ENCODE peak calls at places on chromosomes 5 and 9, in nine cellular contexts. C is IMR-90, N is left cardiac atrium, J is fibroblast of gingiva, Q is HFF-Myc, P is H7, Y is HuH-7, B is foreskin fibroblast, Z is OCI-M1. X is an unnamed sample.

GRCh38 chr5:176178789-176179188 is 59.4 kb upstream of the SIMC1 start:
- DNase-seq in B (no peak), P (no peak), C (no peak), Z (peak; percentile 66), Y (peak; percentile 24), N (no peak), Q (no peak), J (no peak), X (no peak)

GRCh38 chr9:136762915-136763648 is 1.2 kb downstream of the LCN15 start:
- DNase-seq in B (no peak), N (peak; percentile 71), Z (peak; percentile 83), Y (peak; percentile 95), Q (no peak), C (no peak), P (peak; percentile 99), J (no peak), X (no peak)

GRCh38 chr9:120882935-120883607 is 6.1 kb upstream of the PHF19 start:
- DNase-seq in B (no peak), N (no peak), P (no peak), J (no peak), Q (no peak), Y (no peak), C (no peak), Z (no peak), X (no peak)

GRCh38 chr5:8628521-8628920 is 759.6 kb downstream of the MTRR start:
- DNase-seq in C (no peak), B (no peak), P (no peak), Q (no peak), Z (no peak), J (no peak), Y (no peak), N (no peak), X (no peak)

GRCh38 chr5:96702503-96703383 is 40.6 kb downstream of the CAST start:
- DNase-seq in Y (peak; percentile 66), B (peak; percentile 98), N (peak; percentile 97), C (peak; percentile 97), P (peak; percentile 88), J (peak; percentile 94), Q (peak; percentile 66), Z (peak; percentile 87), X (peak; percentile 92)

GRCh38 chr5:40841068-40841805 is at the start of gene CARD6:
- DNase-seq in N (no peak), P (peak; percentile 16), Q (no peak), Y (no peak), B (no peak), Z (peak; percentile 85), J (peak; percentile 42), C (peak; percentile 31), X (no peak)

GRCh38 chr9:78032599-78033457 is 1.2 kb upstream of the GNAQ start:
- DNase-seq in B (no peak), N (no peak), Y (no peak), P (no peak), J (no peak), Z (peak; percentile 61), Q (no peak), C (no peak), X (no peak)

GRCh38 chr5:35852084-35852734 is 4.5 kb upstream of the IL7R start:
- DNase-seq in B (no peak), Q (no peak), J (peak; percentile 9), Z (peak; percentile 59), N (no peak), C (peak; percentile 43), Y (no peak), P (no peak), X (no peak)

GRCh38 chr5:83475540-83476469 is 4.3 kb downstream of the VCAN start:
- DNase-seq in C (peak; percentile 92), Q (peak; percentile 42), N (no peak), P (peak; percentile 12), Z (no peak), B (peak; percentile 72), J (peak; percentile 82), Y (no peak), X (no peak)

GRCh38 chr9:86983260-86984255 is 36.3 kb upstream of the GAS1 start:
- DNase-seq in Y (no peak), C (peak; percentile 99), Q (peak; percentile 52), P (no peak), J (peak; percentile 99), N (peak; percentile 50), B (peak; percentile 89), Z (no peak), X (no peak)

GRCh38 chr5:159052282-159053011 is 47.3 kb downstream of the EBF1 start:
- DNase-seq in Q (no peak), B (no peak), P (peak; percentile 22), Z (no peak), C (no peak), Y (no peak), N (no peak), J (no peak), X (no peak)

GRCh38 chr9:20508242-20508641 is 114.1 kb downstream of the MLLT3 start:
- DNase-seq in B (no peak), J (no peak), N (no peak), P (no peak), C (no peak), Q (no peak), Z (peak; percentile 64), Y (no peak), X (no peak)

GRCh38 chr9:112757300-112757883 is 6.8 kb downstream of the SNX30 start:
- DNase-seq in B (peak; percentile 63), Y (no peak), N (no peak), P (no peak), J (no peak), Z (no peak), Q (no peak), C (peak; percentile 45), X (no peak)

GRCh38 chr5:77670526-77670925 is 32.0 kb upstream of the OTP start:
- DNase-seq in Q (no peak), C (no peak), N (no peak), Y (no peak), B (no peak), P (no peak), J (no peak), Z (no peak), X (no peak)

GRCh38 chr9:27791311-27791710 is 218.0 kb upstream of the C9orf72 start:
- DNase-seq in Y (no peak), J (no peak), P (no peak), C (no peak), Q (no peak), B (no peak), N (no peak), Z (no peak), X (no peak)

GRCh38 chr5:68490401-68490800 is 274.8 kb downstream of the PIK3R1 start:
- DNase-seq in Y (no peak), N (no peak), J (no peak), Q (no peak), Z (no peak), P (no peak), B (no peak), C (no peak), X (no peak)

GRCh38 chr5:11182441-11183080 is 421.5 kb upstream of the DAP start:
- DNase-seq in Q (peak; percentile 16), Y (peak; percentile 46), N (no peak), P (peak; percentile 60), C (peak; percentile 47), Z (peak; percentile 53), J (no peak), B (peak; percentile 4), X (no peak)

GRCh38 chr5:138850854-138851253 is 24.3 kb downstream of the LRRTM2 start:
- DNase-seq in J (peak; percentile 24), P (no peak), Z (no peak), Q (no peak), B (no peak), Y (no peak), N (no peak), C (no peak), X (no peak)

GRCh38 chr9:130172858-130173461 is 756 bp downstream of the NCS1 start:
- DNase-seq in Q (no peak), Y (peak; percentile 54), J (no peak), Z (peak; percentile 46), P (peak; percentile 87), B (no peak), C (no peak), N (peak; percentile 55), X (no peak)

GRCh38 chr5:80777347-80778287 is 122.8 kb upstream of the DHFR start:
- DNase-seq in Z (no peak), B (no peak), P (no peak), Y (no peak), C (no peak), Q (no peak), J (no peak), N (no peak), X (no peak)

GRCh38 chr5:90783460-90784333 is 225.1 kb downstream of the ADGRV1 start:
- DNase-seq in Y (peak; percentile 28), N (peak; percentile 58), C (peak; percentile 51), Q (peak; percentile 26), B (peak; percentile 46), J (peak; percentile 52), Z (peak; percentile 88), P (peak; percentile 37), X (peak; percentile 68)

GRCh38 chr9:113587471-113588031 is 124.0 kb downstream of the RGS3 start:
- DNase-seq in N (peak; percentile 77), Z (peak; percentile 60), C (peak; percentile 38), J (no peak), Y (peak; percentile 68), B (no peak), Q (no peak), P (peak; percentile 88), X (peak; percentile 83)

GRCh38 chr9:134340475-134341186 is 14.4 kb downstream of the RXRA start:
- DNase-seq in N (peak; percentile 76), Z (no peak), B (no peak), J (no peak), P (no peak), Q (no peak), Y (no peak), C (no peak), X (no peak)

GRCh38 chr5:66306105-66306843 is 162.2 kb downstream of the SREK1 start:
- DNase-seq in B (peak; percentile 53), Z (peak; percentile 79), Y (peak; percentile 69), J (peak; percentile 54), C (peak; percentile 63), P (peak; percentile 77), N (peak; percentile 29), Q (peak; percentile 33), X (no peak)

GRCh38 chr5:89053547-89053946 is 170.6 kb upstream of the MEF2C start:
- DNase-seq in Q (no peak), B (no peak), N (no peak), P (no peak), C (no peak), Z (no peak), Y (no peak), J (no peak), X (no peak)

GRCh38 chr5:135016926-135017325 is 17.1 kb downstream of the PITX1 start:
- DNase-seq in Y (no peak), C (no peak), J (no peak), Q (no peak), P (no peak), B (no peak), Z (no peak), N (no peak), X (peak; percentile 81)

GRCh38 chr5:173045481-173045880 is 10.7 kb upstream of the CREBRF start:
- DNase-seq in B (no peak), Y (peak; percentile 60), P (peak; percentile 71), Z (no peak), N (no peak), J (no peak), C (no peak), Q (no peak), X (no peak)

GRCh38 chr9:31736581-31737179 is 647.8 kb upstream of the ACO1 start:
- DNase-seq in C (no peak), Y (no peak), Q (no peak), B (no peak), P (peak; percentile 6), J (no peak), Z (no peak), N (no peak), X (no peak)

GRCh38 chr9:79028101-79028500 is 543.7 kb upstream of the TLE4 start:
- DNase-seq in B (peak; percentile 34), N (no peak), J (peak; percentile 9), C (peak; percentile 73), P (no peak), Q (no peak), Y (no peak), Z (no peak), X (no peak)

GRCh38 chr5:83227611-83228010 is 150.3 kb downstream of the XRCC4 start:
- DNase-seq in Z (no peak), B (no peak), N (no peak), C (peak; percentile 38), Q (no peak), Y (no peak), P (no peak), J (no peak), X (no peak)

GRCh38 chr9:97874617-97875016 is 21.6 kb downstream of the FOXE1 start:
- DNase-seq in C (no peak), Y (no peak), P (no peak), B (no peak), Q (no peak), N (no peak), J (no peak), Z (no peak), X (no peak)